ENCODE peak calls at places on chromosome X, in four cellular contexts. X is AG08396; D is glomerular endothelial cell; Q is activated CD8-positive, alpha-beta memory T cell treated with anti-CD3 and anti-CD28 coated beads, Interleukin-2, amount 50 U/mL, for 48 hours. I is an unnamed sample.

GRCh38 chrX:17375361-17375630 is 296 bp downstream of the NHS start:
- DNase-seq in X (peak), D (no peak), Q (no peak), I (no peak)

GRCh38 chrX:10167573-10167972 is 10.8 kb downstream of the CLCN4 start:
- DNase-seq in X (no peak), D (no peak), Q (no peak), I (no peak)

GRCh38 chrX:63686878-63687714 is 97.9 kb downstream of the ARHGEF9 start:
- DNase-seq in X (peak), D (peak), Q (no peak), I (peak)

GRCh38 chrX:46918434-46918833 is 6.2 kb downstream of the JADE3 start:
- DNase-seq in X (no peak), D (no peak), Q (no peak), I (no peak)

GRCh38 chrX:41518127-41518840 is 71.1 kb downstream of the NYX start:
- DNase-seq in X (no peak), D (no peak), Q (no peak), I (no peak)

GRCh38 chrX:47179221-47179927 is 14.3 kb upstream of the UBA1 start:
- DNase-seq in X (peak), D (no peak), Q (no peak), I (peak)

GRCh38 chrX:18886344-18887161 is 97.4 kb downstream of the PHKA2 start:
- DNase-seq in X (peak), D (no peak), Q (peak), I (peak)

GRCh38 chrX:16143968-16144367 is 20.6 kb downstream of the GRPR start:
- DNase-seq in X (no peak), D (no peak), Q (no peak), I (no peak)

GRCh38 chrX:38175140-38175539 is 45.5 kb downstream of the SRPX start:
- DNase-seq in X (no peak), D (no peak), Q (no peak), I (peak)

GRCh38 chrX:47543496-47543895 is 17.5 kb upstream of the ARAF start:
- DNase-seq in X (no peak), D (no peak), Q (no peak), I (no peak)

GRCh38 chrX:51496501-51497291 is at the start of gene NUDT11:
- DNase-seq in X (peak), D (no peak), Q (peak), I (peak)

GRCh38 chrX:120310861-120311631 is at the start of gene TMEM255A:
- DNase-seq in X (no peak), D (no peak), Q (peak), I (no peak)

GRCh38 chrX:14228611-14229010 is 198.9 kb upstream of the GEMIN8 start:
- DNase-seq in X (no peak), D (no peak), Q (no peak), I (no peak)

GRCh38 chrX:109839694-109840358 is 106.8 kb upstream of the ACSL4 start:
- DNase-seq in X (no peak), D (no peak), Q (no peak), I (peak)

GRCh38 chrX:96591418-96591817 is 93.2 kb upstream of the DIAPH2 start:
- DNase-seq in X (no peak), D (no peak), Q (no peak), I (no peak)

GRCh38 chrX:123713434-123713833 is 19.4 kb downstream of the THOC2 start:
- DNase-seq in X (no peak), D (no peak), Q (no peak), I (no peak)

GRCh38 chrX:153608821-153609220 is 9.9 kb upstream of the CCNQ start:
- DNase-seq in X (no peak), D (no peak), Q (no peak), I (no peak)

GRCh38 chrX:16239211-16239610 is 71.9 kb downstream of the MAGEB17 start:
- DNase-seq in X (peak), D (no peak), Q (no peak), I (peak)

GRCh38 chrX:3384330-3384729 is 37.9 kb upstream of the MXRA5 start:
- DNase-seq in X (no peak), D (no peak), Q (no peak), I (peak)

GRCh38 chrX:44970709-44971108 is 97.7 kb downstream of the KDM6A start:
- DNase-seq in X (no peak), D (no peak), Q (no peak), I (no peak)

GRCh38 chrX:10235851-10236250 is 79.1 kb downstream of the CLCN4 start:
- DNase-seq in X (no peak), D (no peak), Q (no peak), I (peak)

GRCh38 chrX:39309018-39309620 is 507.9 kb downstream of the MID1IP1 start:
- DNase-seq in X (no peak), D (peak), Q (no peak), I (peak)

GRCh38 chrX:44060221-44060620 is 87.0 kb upstream of the NDP start:
- DNase-seq in X (no peak), D (no peak), Q (no peak), I (no peak)